ENCODE peak calls at places on chromosomes 11 and 22, in ten cellular contexts. A is spleen; W is fibroblast of lung; Z is neural progenitor cell; F is GM12878; E is K562; S is CD4-positive, alpha-beta memory T cell; G is A549; D is lower lobe of right lung; J is pancreas. N is an unnamed sample. For H3K4me1, the result is how much of the 10 kb centered on the place peaks cover.

GRCh38 chr11:66653123-66653522 is 14.6 kb downstream of the RBM4 start:
- DNase-seq in A (no peak), S (no peak), J (no peak), D (no peak), Z (no peak), F (no peak), G (no peak), W (no peak), E (peak), N (no peak)

GRCh38 chr11:130213143-130213978 is 53.8 kb downstream of the ST14 start:
- DNase-seq in W (peak), E (peak), S (peak), D (peak), A (peak), J (no peak), Z (peak), F (no peak), G (peak), N (peak)

GRCh38 chr11:102318469-102318868 is 1.2 kb downstream of the BIRC3 start:
- DNase-seq in Z (no peak), D (no peak), E (no peak), J (no peak), F (no peak), G (peak), W (no peak), S (peak), A (peak), N (no peak)

GRCh38 chr11:69575296-69576068 is 65.5 kb upstream of the CCND1 start:
- DNase-seq in Z (no peak), E (no peak), W (no peak), G (no peak), S (no peak), D (no peak), A (no peak), J (no peak), F (no peak), N (no peak)

GRCh38 chr11:132060546-132060945 is 690.1 kb downstream of the NTM start:
- DNase-seq in G (no peak), A (no peak), E (no peak), Z (no peak), F (no peak), W (no peak), J (no peak), D (no peak), S (no peak), N (no peak)

GRCh38 chr11:45815747-45816146 is 10.8 kb downstream of the SLC35C1 start:
- DNase-seq in S (no peak), E (peak), Z (no peak), J (no peak), D (no peak), F (no peak), A (peak), W (no peak), G (peak), N (no peak)

GRCh38 chr11:131498631-131499053 is 128.2 kb downstream of the NTM start:
- DNase-seq in E (no peak), W (no peak), S (no peak), A (no peak), G (no peak), F (no peak), Z (peak), D (no peak), J (no peak), N (no peak)

GRCh38 chr11:78722786-78723185 is 148.1 kb upstream of the NARS2 start:
- DNase-seq in Z (no peak), G (no peak), S (no peak), D (no peak), E (no peak), W (no peak), J (no peak), A (no peak), F (no peak), N (no peak)

GRCh38 chr11:124872741-124873140 is 7.5 kb downstream of the ROBO3 start:
- DNase-seq in W (no peak), D (no peak), J (no peak), A (no peak), E (peak), F (no peak), Z (peak), S (no peak), G (no peak), N (no peak)

GRCh38 chr11:119205080-119205479 is 1.1 kb upstream of the CBL start:
- DNase-seq in G (no peak), A (peak), E (no peak), F (no peak), D (peak), Z (no peak), W (no peak), J (no peak), S (no peak), N (no peak)

GRCh38 chr11:118311518-118311917 is 7.0 kb downstream of the CD3E start:
- DNase-seq in G (no peak), S (no peak), E (no peak), D (no peak), W (no peak), Z (no peak), F (no peak), A (no peak), J (no peak), N (no peak)

GRCh38 chr11:126491092-126491491 is 135.6 kb downstream of the ST3GAL4 start:
- DNase-seq in J (no peak), A (peak), D (no peak), F (no peak), S (no peak), W (no peak), Z (no peak), E (no peak), G (no peak), N (no peak)

GRCh38 chr22:42630901-42631602 is 9.3 kb downstream of the ATP5MGL start:
- DNase-seq in A (peak), D (no peak), G (no peak), S (no peak), E (no peak), Z (no peak), J (no peak), F (no peak), W (no peak), N (no peak)

GRCh38 chr11:132078677-132079076 is 708.3 kb downstream of the NTM start:
- DNase-seq in J (no peak), S (no peak), F (no peak), Z (no peak), W (no peak), D (no peak), A (no peak), G (no peak), E (no peak), N (no peak)

GRCh38 chr22:31853736-31854500 is 90.4 kb upstream of the YWHAH start:
- DNase-seq in E (no peak), G (no peak), F (no peak), A (no peak), D (no peak), S (no peak), W (no peak), J (no peak), Z (no peak), N (no peak)

GRCh38 chr11:69249641-69250502 is 44.1 kb upstream of the MYEOV start:
- DNase-seq in W (peak), G (no peak), J (peak), E (no peak), D (peak), F (no peak), Z (peak), S (no peak), A (no peak), N (no peak)

GRCh38 chr11:118587952-118588351 is 15.7 kb downstream of the ARCN1 start:
- DNase-seq in J (no peak), Z (no peak), S (no peak), W (no peak), F (no peak), D (no peak), G (no peak), A (no peak), E (no peak), N (no peak)

GRCh38 chr11:12761029-12761428 is 86.8 kb downstream of the TEAD1 start:
- DNase-seq in Z (no peak), A (no peak), W (peak), J (no peak), F (no peak), E (no peak), G (no peak), S (no peak), D (no peak), N (no peak)

GRCh38 chr22:50733521-50734342 is 4.3 kb upstream of the ACR start:
- DNase-seq in W (peak), E (no peak), S (no peak), J (peak), G (no peak), F (no peak), A (peak), D (peak), Z (peak), N (no peak)

GRCh38 chr11:19603771-19604170 is 108.9 kb upstream of the NAV2 start:
- DNase-seq in Z (no peak), W (no peak), G (no peak), D (no peak), A (no peak), S (no peak), E (no peak), F (no peak), J (no peak), N (no peak)
- H3K4me1 ChIP-seq in Z (under half), W (under half), G (under half), D (under half), A (under half), S (under half), E (under half), F (under half), J (under half), N (under half)

GRCh38 chr11:831951-832528 is 712 bp upstream of the CD151 start:
- DNase-seq in Z (no peak), A (no peak), E (no peak), W (no peak), F (no peak), J (no peak), D (no peak), S (no peak), G (no peak), N (no peak)
- H3K4me1 ChIP-seq in Z (half or more), A (half or more), E (under half), W (under half), F (under half), J (under half), D (half or more), S (half or more), G (half or more), N (under half)

DNA sequence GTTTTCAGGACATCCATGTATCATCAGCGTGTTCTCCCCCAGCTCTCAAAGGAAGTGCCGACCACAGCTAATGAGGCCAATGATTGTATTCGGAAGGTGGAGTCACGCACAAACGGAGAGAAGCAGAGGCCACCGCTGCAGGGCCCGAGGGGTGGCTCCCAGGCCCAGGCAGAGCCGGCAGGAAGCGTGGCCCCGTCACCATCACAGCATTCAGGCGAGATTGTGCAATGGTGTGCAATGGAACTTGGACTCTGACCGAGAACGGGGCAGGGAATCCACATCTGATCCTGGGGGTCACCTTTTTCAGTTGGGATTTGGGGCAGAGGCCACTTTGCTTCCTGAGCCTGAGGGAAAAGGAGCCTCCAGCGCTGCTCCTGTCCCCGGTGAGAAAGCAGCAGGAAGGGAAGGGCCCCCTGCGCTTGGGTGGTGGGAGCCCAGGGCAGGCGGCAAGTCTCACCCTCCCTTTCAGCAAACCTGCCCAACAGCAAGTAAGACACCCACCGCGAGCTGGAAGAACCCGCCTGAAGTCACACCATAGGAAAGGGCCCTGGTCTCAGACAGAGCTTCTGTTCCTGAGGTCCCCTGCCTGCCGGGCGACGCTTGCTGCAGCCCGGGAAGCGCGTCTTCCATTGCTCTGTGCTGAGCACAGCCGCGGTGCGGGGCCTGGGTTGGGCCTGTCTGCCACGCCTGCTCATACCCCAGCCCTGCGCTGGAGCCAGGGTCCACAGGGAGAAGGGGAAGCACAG is 1430.7 kb downstream of the BRD1 start:
- DNase-seq in D (no peak), J (no peak), F (no peak), A (no peak), S (no peak), G (no peak), Z (no peak), E (no peak), W (no peak), N (no peak)
- H3K4me1 ChIP-seq in D (under half), J (under half), F (under half), A (under half), S (under half), G (under half), Z (under half), E (under half), W (under half), N (under half)

DNA sequence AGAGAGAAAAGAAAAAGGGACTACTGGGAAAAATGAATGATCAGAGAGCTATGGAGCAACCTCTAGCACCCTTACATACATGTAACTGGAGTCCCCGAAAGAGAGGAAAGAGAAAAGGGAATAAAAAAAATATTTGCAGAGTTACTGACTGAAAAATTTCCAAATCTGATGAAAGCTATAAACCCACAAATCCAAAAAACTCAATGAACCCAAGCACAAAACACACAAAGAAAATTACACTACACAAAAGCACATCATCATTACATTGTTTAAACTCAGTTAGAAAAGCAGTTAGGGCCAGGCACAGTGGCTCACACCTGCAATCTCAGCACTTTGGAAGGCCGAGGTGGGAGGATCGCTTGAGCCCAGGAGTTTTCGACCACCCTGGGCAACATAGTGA is 6.7 kb downstream of the VPS37C start:
- DNase-seq in G (no peak), W (no peak), F (no peak), S (no peak), J (no peak), D (no peak), E (no peak), A (no peak), Z (no peak), N (no peak)
- H3K4me1 ChIP-seq in G (under half), W (under half), F (under half), S (under half), J (half or more), D (half or more), E (under half), A (under half), Z (under half), N (under half)

GRCh38 chr11:2741006-2741376 is 41.2 kb upstream of the KCNQ1OT1 start:
- DNase-seq in E (no peak), D (peak), W (no peak), Z (no peak), J (no peak), G (no peak), A (peak), S (no peak), F (no peak), N (no peak)

GRCh38 chr11:2743427-2744110 is 43.8 kb upstream of the KCNQ1OT1 start:
- DNase-seq in A (peak), F (no peak), W (no peak), G (no peak), J (no peak), E (no peak), D (peak), S (no peak), Z (no peak), N (no peak)

GRCh38 chr11:2741377-2742131 is 41.8 kb upstream of the KCNQ1OT1 start:
- DNase-seq in A (peak), W (peak), S (no peak), G (peak), E (peak), F (no peak), D (peak), Z (no peak), J (no peak), N (no peak)

GRCh38 chr11:2742611-2743426 is 43.0 kb upstream of the KCNQ1OT1 start:
- DNase-seq in D (peak), S (no peak), Z (no peak), F (no peak), J (no peak), A (peak), E (no peak), G (no peak), W (no peak), N (no peak)

GRCh38 chr11:2742201-2742600 is 42.4 kb upstream of the KCNQ1OT1 start:
- DNase-seq in J (no peak), A (peak), S (no peak), E (no peak), D (peak), F (no peak), G (no peak), W (no peak), Z (no peak), N (no peak)
- H3K4me1 ChIP-seq in J (under half), A (under half), S (under half), E (under half), D (under half), F (under half), G (under half), W (under half), Z (under half), N (under half)

GRCh38 chr11:115496892-115497291 is 7.3 kb downstream of the CADM1 start:
- DNase-seq in J (no peak), W (no peak), F (no peak), G (no peak), Z (peak), A (no peak), S (no peak), E (no peak), D (no peak), N (no peak)
- H3K4me1 ChIP-seq in J (under half), W (under half), F (under half), G (half or more), Z (under half), A (under half), S (under half), E (under half), D (under half), N (under half)

N was measured in colonic mucosa.